ENCODE peak calls at places on chromosome 6, in nine cellular contexts. R, Y, W, X, O, S, B, J and V are unnamed samples.

GRCh38 chr6:46932941-46933340 is 11.2 kb upstream of the ADGRF5 start:
- DNase-seq in R (peak; percentile 1), Y (no peak), W (no peak), X (no peak), O (no peak), S (no peak), B (peak; percentile 35), J (no peak), V (no peak)

GRCh38 chr6:110681543-110682459 is 133.5 kb downstream of the CDK19 start:
- DNase-seq in R (no peak), Y (peak; percentile 61), W (peak; percentile 23), X (no peak), O (no peak), S (no peak), B (no peak), J (no peak), V (no peak)

GRCh38 chr6:147750420-147750819 is 241.9 kb downstream of the SAMD5 start:
- DNase-seq in R (no peak), Y (no peak), W (no peak), X (no peak), O (no peak), S (no peak), B (no peak), J (no peak), V (no peak)

GRCh38 chr6:94511502-94512088 is 1065.7 kb upstream of the MANEA start:
- DNase-seq in R (no peak), Y (no peak), W (no peak), X (no peak), O (no peak), S (no peak), B (no peak), J (no peak), V (no peak)

GRCh38 chr6:30647039-30647801 is at the start of gene C6orf136:
- DNase-seq in R (peak; percentile 92), Y (peak; percentile 93), W (peak; percentile 91), X (peak; percentile 75), O (peak; percentile 95), S (peak; percentile 93), B (peak; percentile 92), J (peak; percentile 75), V (peak; percentile 92)

GRCh38 chr6:1190361-1190760 is 121.5 kb upstream of the FOXQ1 start:
- DNase-seq in R (peak; percentile 88), Y (peak; percentile 58), W (peak; percentile 95), X (peak; percentile 92), O (peak; percentile 92), S (no peak), B (peak; percentile 69), J (no peak), V (no peak)

GRCh38 chr6:34742094-34742493 is 15.2 kb upstream of the SNRPC start:
- DNase-seq in R (no peak), Y (peak; percentile 22), W (peak; percentile 9), X (no peak), O (no peak), S (no peak), B (no peak), J (no peak), V (no peak)

GRCh38 chr6:38771111-38771694 is 56.1 kb downstream of the DNAH8 start:
- DNase-seq in R (peak; percentile 0), Y (no peak), W (no peak), X (no peak), O (no peak), S (no peak), B (no peak), J (no peak), V (no peak)

GRCh38 chr6:31401403-31401802 is 2.0 kb upstream of the MICA start:
- DNase-seq in R (peak; percentile 76), Y (peak; percentile 79), W (peak; percentile 81), X (no peak), O (peak; percentile 85), S (no peak), B (peak; percentile 66), J (peak; percentile 60), V (peak; percentile 24)

GRCh38 chr6:27605401-27606342 is 132.8 kb upstream of the ZNF184 start:
- DNase-seq in R (peak; percentile 73), Y (peak; percentile 64), W (peak; percentile 59), X (peak; percentile 82), O (peak; percentile 96), S (no peak), B (peak; percentile 79), J (peak; percentile 26), V (no peak)

GRCh38 chr6:161272600-161273355 is 1.1 kb downstream of the AGPAT4 start:
- DNase-seq in R (peak; percentile 64), Y (no peak), W (peak; percentile 59), X (peak; percentile 15), O (peak; percentile 92), S (no peak), B (peak; percentile 71), J (peak; percentile 50), V (no peak)

GRCh38 chr6:118725944-118726343 is 74.6 kb upstream of the CEP85L start:
- DNase-seq in R (no peak), Y (no peak), W (no peak), X (no peak), O (peak; percentile 36), S (peak; percentile 26), B (no peak), J (no peak), V (peak; percentile 86)

GRCh38 chr6:156845447-156845846 is 68.3 kb downstream of the ARID1B start:
- DNase-seq in R (no peak), Y (no peak), W (no peak), X (no peak), O (no peak), S (no peak), B (no peak), J (no peak), V (no peak)

GRCh38 chr6:105363100-105363754 is 39.7 kb downstream of the PREP start:
- DNase-seq in R (peak; percentile 60), Y (peak; percentile 52), W (peak; percentile 47), X (no peak), O (no peak), S (no peak), B (peak; percentile 52), J (no peak), V (no peak)

GRCh38 chr6:105881608-105882007 is 204.5 kb upstream of the PRDM1 start:
- DNase-seq in R (no peak), Y (no peak), W (no peak), X (no peak), O (no peak), S (no peak), B (no peak), J (no peak), V (no peak)

GRCh38 chr6:137291441-137291840 is 72.3 kb upstream of the IFNGR1 start:
- DNase-seq in R (peak; percentile 35), Y (peak; percentile 16), W (peak; percentile 12), X (peak; percentile 63), O (no peak), S (no peak), B (peak; percentile 47), J (peak; percentile 55), V (peak; percentile 44)

GRCh38 chr6:143575840-143576498 is 64.4 kb upstream of the FUCA2 start:
- DNase-seq in R (no peak), Y (no peak), W (no peak), X (no peak), O (no peak), S (no peak), B (no peak), J (no peak), V (no peak)
- H3K4me3 ChIP-seq in R (no peak overlapping the region), Y (no peak overlapping the region), W (no peak overlapping the region), X (no peak overlapping the region), O (no peak overlapping the region), S (no peak overlapping the region), B (no peak overlapping the region), J (no peak overlapping the region), V (no peak overlapping the region)

GRCh38 chr6:144214622-144215401 is 64.5 kb downstream of the STX11 start:
- DNase-seq in R (no peak), Y (no peak), W (no peak), X (no peak), O (no peak), S (no peak), B (no peak), J (peak; percentile 24), V (no peak)
- H3K4me3 ChIP-seq in R (no peak overlapping the region), Y (no peak overlapping the region), W (no peak overlapping the region), X (no peak overlapping the region), O (no peak overlapping the region), S (peak overlapping the region; percentile 81), B (no peak overlapping the region), J (peak overlapping the region; percentile 57), V (no peak overlapping the region)

GRCh38 chr6:163417595-163417994 is 3.1 kb downstream of the QKI start:
- DNase-seq in R (no peak), Y (no peak), W (no peak), X (no peak), O (no peak), S (no peak), B (no peak), J (no peak), V (no peak)

GRCh38 chr6:163416640-163417253 is 2.2 kb downstream of the QKI start:
- DNase-seq in R (peak; percentile 91), Y (peak; percentile 83), W (peak; percentile 87), X (peak; percentile 61), O (peak; percentile 90), S (peak; percentile 43), B (peak; percentile 93), J (peak; percentile 62), V (no peak)

GRCh38 chr6:163419413-163420314 is 5.1 kb downstream of the QKI start:
- DNase-seq in R (peak; percentile 53), Y (peak; percentile 28), W (peak; percentile 44), X (no peak), O (no peak), S (no peak), B (peak; percentile 74), J (no peak), V (no peak)

GRCh38 chr6:163420315-163420667 is 5.8 kb downstream of the QKI start:
- DNase-seq in R (no peak), Y (no peak), W (no peak), X (no peak), O (peak; percentile 49), S (no peak), B (peak; percentile 51), J (no peak), V (no peak)

GRCh38 chr6:163418273-163419029 is 3.9 kb downstream of the QKI start:
- DNase-seq in R (no peak), Y (no peak), W (no peak), X (no peak), O (no peak), S (no peak), B (no peak), J (no peak), V (no peak)
- H3K4me3 ChIP-seq in R (peak overlapping the region; percentile 95), Y (peak overlapping the region; percentile 68), W (peak overlapping the region; percentile 27), X (peak overlapping the region; percentile 65), O (no peak overlapping the region), S (no peak overlapping the region), B (peak overlapping the region; percentile 9), J (no peak overlapping the region), V (no peak overlapping the region)

DNA sequence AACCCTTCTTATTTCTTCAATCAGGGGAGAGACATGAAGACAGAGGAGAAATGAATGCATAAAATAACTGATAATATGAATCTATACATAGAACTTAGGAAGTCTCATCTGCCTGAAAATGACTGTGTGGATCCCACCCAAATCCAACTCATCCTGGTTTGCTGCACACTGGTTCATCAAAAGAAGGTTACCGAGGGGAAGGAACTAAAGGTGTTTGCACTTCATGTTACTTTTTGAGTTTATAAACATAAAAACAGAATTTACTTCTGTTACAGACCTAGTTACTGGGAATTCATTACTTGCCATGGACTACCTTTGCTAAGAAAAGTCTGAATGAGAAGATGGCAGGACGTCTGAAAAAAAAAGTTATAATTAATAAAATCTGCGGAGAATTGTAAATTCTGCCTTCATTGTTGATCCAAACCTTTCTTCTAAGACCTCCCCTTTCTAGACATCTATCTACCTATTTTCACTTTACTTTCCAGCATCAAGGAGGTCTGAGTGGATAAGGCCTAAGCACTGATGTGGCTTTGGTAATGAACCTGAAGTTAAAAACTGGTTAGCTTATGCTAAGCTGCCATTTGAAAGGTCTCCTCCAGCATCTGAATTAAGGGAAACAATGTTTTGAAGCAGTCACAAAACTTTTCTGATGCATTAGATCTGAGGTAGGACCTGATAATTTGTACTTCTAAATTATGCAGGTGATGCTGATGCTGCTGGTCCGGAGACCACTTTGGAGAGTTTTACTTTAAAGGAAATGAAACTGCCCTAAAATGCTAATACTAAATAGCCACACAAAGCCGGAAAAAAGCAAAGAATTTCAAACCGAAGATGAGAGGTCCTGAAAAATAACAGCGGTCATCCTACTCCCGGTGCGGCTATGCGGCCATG is 84.0 kb downstream of the HFE start:
- DNase-seq in R (peak; percentile 15), Y (no peak), W (no peak), X (no peak), O (no peak), S (no peak), B (no peak), J (no peak), V (no peak)
- H3K4me3 ChIP-seq in R (peak overlapping the region; percentile 67), Y (no peak overlapping the region), W (peak overlapping the region; percentile 90), X (peak overlapping the region; percentile 66), O (peak overlapping the region; percentile 36), S (peak overlapping the region; percentile 98), B (peak overlapping the region; percentile 71), J (peak overlapping the region; percentile 54), V (peak overlapping the region; percentile 60)